ENCODE peak calls at places on chromosome 11, in four cellular contexts. G is IMR-90, P is prostate gland, H is thyroid gland. S is an unnamed sample. For H3K36me3, the result is how much of the 10 kb centered on the place peaks cover.

GRCh38 chr11:68632802-68633201 is 51.5 kb upstream of the GAL start:
- DNase-seq in G (peak), P (peak), H (peak), S (no peak)

GRCh38 chr11:75346912-75347647 is 4.4 kb downstream of the ARRB1 start:
- DNase-seq in H (peak), G (peak), P (no peak), S (no peak)

GRCh38 chr11:111310088-111310487 is 11.7 kb downstream of the POU2AF3 start:
- DNase-seq in G (no peak), H (no peak), P (peak), S (no peak)

GRCh38 chr11:35723493-35724284 is 61.1 kb downstream of the TRIM44 start:
- DNase-seq in H (no peak), G (peak), P (no peak), S (no peak)

GRCh38 chr11:2975594-2975993 is 16.5 kb downstream of the NAP1L4 start:
- DNase-seq in H (no peak), G (peak), P (peak), S (no peak)

GRCh38 chr11:2077061-2077802 is 62.0 kb downstream of the IGF2 start:
- DNase-seq in G (peak), P (no peak), H (no peak), S (no peak)

GRCh38 chr11:74388678-74389327 is 9.4 kb downstream of the PGM2L1 start:
- DNase-seq in H (peak), G (peak), P (peak), S (peak)

GRCh38 chr11:116852261-116853125 is 15.1 kb upstream of the APOA1 start:
- DNase-seq in H (no peak), P (peak), G (peak), S (no peak)

GRCh38 chr11:107953506-107953905 is 25.3 kb downstream of the RAB39A start:
- DNase-seq in G (no peak), H (no peak), P (no peak), S (no peak)

GRCh38 chr11:68052137-68052873 is 13.5 kb downstream of the TCIRG1 start:
- DNase-seq in H (no peak), G (no peak), P (no peak), S (no peak)

GRCh38 chr11:18804621-18805020 is 13.0 kb upstream of the PTPN5 start:
- DNase-seq in P (no peak), H (no peak), G (no peak), S (no peak)

GRCh38 chr11:11459578-11459977 is 106.5 kb upstream of the CSNK2A3 start:
- DNase-seq in P (no peak), H (no peak), G (no peak), S (no peak)

GRCh38 chr11:95337175-95337957 is 106.4 kb upstream of the SESN3 start:
- DNase-seq in G (peak), P (peak), H (peak), S (peak)

GRCh38 chr11:121582296-121582695 is 129.5 kb upstream of the SORL1-AS1 start:
- DNase-seq in P (no peak), H (no peak), G (no peak), S (no peak)

GRCh38 chr11:94731921-94732601 is 36.1 kb upstream of the AMOTL1 start:
- DNase-seq in P (no peak), H (no peak), G (peak), S (peak)

GRCh38 chr11:94845622-94846021 is 77.5 kb downstream of the AMOTL1 start:
- DNase-seq in H (no peak), P (peak), G (peak), S (no peak)

GRCh38 chr11:44589301-44589700 is 23.8 kb downstream of the CD82 start:
- DNase-seq in H (no peak), G (peak), P (no peak), S (no peak)

GRCh38 chr11:34174411-34175041 is 69.1 kb downstream of the NAT10 start:
- DNase-seq in P (peak), G (peak), H (peak), S (peak)

GRCh38 chr11:15396778-15397177 is 282.1 kb downstream of the INSC start:
- DNase-seq in G (no peak), P (no peak), H (no peak), S (no peak)

GRCh38 chr11:22670803-22671202 is 4.4 kb downstream of the GAS2 start:
- DNase-seq in P (no peak), H (no peak), G (peak), S (no peak)

GRCh38 chr11:128297111-128297651 is 290.2 kb downstream of the ETS1 start:
- DNase-seq in H (no peak), G (peak), P (no peak), S (no peak)

GRCh38 chr11:115616941-115617340 is 112.7 kb upstream of the CADM1 start:
- DNase-seq in G (peak), H (no peak), P (no peak), S (no peak)

GRCh38 chr11:12900496-12900895 is 108.6 kb upstream of the RASSF10 start:
- DNase-seq in H (no peak), P (no peak), G (peak), S (no peak)

GRCh38 chr11:57735655-57736298 is 5.5 kb upstream of the SELENOH start:
- DNase-seq in H (no peak), G (no peak), P (no peak), S (no peak)

GRCh38 chr11:1574256-1575242 is 2.5 kb upstream of the DUSP8 start:
- DNase-seq in P (peak), G (peak), H (peak), S (no peak)

GRCh38 chr11:67264886-67265632 is 1.2 kb upstream of the GRK2 start:
- DNase-seq in P (no peak), H (no peak), G (no peak), S (no peak)

GRCh38 chr11:126637800-126638175 is 282.3 kb downstream of the ST3GAL4 start:
- DNase-seq in H (no peak), P (no peak), G (peak), S (no peak)

GRCh38 chr11:2791521-2792375 is 92.0 kb upstream of the KCNQ1OT1 start:
- DNase-seq in H (peak), G (no peak), P (no peak), S (peak)

GRCh38 chr11:1341928-1342524 is 32.6 kb upstream of the TOLLIP start:
- DNase-seq in G (peak), H (no peak), P (no peak), S (no peak)

GRCh38 chr11:34548278-34548677 is 34.7 kb upstream of the ELF5 start:
- DNase-seq in G (no peak), H (peak), P (no peak), S (no peak)

GRCh38 chr11:95005642-95006041 is 19.4 kb upstream of the KDM4E start:
- DNase-seq in G (no peak), P (no peak), H (no peak), S (no peak)

DNA sequence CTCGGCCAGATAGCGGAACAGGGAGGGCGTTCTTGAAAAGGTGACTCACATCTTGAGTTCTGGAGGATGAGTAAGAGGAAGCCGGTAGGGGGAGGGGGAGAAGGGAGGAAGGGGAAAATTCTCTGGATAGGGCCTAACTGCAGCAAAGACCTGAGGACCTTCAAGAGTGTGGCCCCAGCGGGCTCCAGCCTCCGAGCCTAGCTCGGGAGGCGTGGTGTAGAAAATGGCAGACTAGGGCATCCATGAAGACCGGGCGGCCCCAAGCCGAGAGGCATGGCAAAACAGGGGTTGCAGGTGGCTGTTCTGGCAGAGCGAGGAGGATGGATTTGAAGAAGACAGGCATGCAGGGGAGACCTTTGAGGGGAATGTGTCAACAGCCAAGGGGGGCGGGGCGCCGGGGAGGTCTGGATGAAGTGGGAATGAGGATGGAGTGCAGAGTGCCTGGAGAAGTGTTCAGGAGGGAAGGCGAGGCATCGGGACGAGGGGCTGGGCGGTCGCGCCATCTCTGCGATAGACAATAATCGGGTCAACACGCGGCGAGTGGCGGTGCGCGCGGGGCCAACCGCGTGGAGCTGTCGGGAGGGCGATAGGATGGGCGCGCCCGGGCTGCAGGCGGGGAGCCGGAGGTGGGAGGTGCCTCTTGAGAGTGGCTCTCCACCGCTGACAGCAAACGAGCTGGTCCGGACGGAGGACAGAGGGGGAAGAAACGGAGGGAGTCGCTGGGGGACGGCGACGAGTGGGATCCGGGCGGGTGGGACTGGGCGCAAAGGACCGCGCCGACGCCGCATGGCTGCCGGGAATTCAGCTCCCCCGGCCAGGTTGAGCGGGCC is 40.0 kb upstream of the CREB3L1 start:
- DNase-seq in H (peak), G (peak), P (peak), S (no peak)
- TF ChIP-seq POLR2A in H (no peak), G (no peak), P (no peak), S (no peak)

GRCh38 chr11:19988598-19988997 is 171.7 kb downstream of the DBX1 start:
- DNase-seq in H (peak), P (peak), G (peak), S (peak)
- H3K27ac ChIP-seq in H (peak), P (no peak), G (peak), S (peak)

DNA sequence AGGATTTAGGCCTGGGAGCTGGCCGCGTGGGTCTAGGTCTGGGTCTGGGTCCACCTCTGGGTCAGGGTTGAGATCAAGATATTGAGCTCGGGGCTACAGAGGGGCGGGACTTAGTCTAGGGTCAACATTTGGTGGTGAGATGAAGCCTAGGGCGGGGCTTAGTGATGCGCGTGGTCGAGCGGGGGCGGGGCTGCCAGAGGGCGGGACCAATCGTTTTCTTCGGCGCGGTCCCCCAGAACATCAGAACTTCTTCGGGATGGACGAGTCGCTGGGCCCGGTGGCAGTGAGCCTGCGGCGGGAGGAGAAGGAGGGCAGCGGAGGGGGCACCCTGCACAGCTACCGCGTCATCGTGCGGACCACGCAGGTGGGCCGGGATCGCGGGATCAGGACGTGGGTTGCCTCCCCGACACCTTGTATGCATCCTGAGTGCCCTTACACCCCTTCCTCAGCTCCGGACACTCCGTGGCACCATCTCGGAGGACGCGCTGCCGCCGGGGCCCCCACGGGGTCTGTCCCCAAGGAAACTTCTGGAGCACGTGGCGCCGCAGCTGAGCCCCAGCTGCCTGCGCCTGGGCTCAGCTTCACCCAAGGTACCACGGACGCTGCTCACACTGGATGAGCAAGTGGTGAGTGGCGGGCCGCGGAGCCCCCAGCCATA is 4.2 kb downstream of the SIPA1 start:
- DNase-seq in H (no peak), P (no peak), G (no peak), S (no peak)
- H3K36me3 ChIP-seq in H (under half), P (under half), G (under half), S (under half)

DNA sequence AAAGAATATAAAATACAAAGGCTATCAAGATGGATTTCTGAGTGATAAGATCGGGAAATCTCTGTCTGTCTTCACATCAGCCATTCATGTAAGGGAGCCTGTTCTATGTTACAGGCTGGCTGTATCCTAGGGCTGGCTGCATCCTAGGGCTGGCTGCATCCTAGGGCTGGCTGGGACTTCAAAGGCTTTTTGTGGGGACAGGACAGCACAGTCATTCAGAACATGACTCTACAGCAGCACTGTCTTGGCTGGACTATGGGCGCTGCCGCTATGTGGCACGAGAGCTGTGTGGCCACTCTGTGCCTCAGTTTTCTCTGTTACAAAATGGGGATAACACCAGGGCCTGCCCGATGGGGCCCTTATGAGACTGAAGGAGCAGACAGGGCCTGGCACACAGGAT is 10.2 kb downstream of the ADAMTS8 start:
- DNase-seq in G (no peak), P (no peak), H (no peak), S (no peak)
- TF ChIP-seq POLR2A in G (no peak), P (no peak), H (no peak), S (no peak)

GRCh38 chr11:81674211-81674610 is 1059.5 kb downstream of the FAM181B start:
- DNase-seq in H (no peak), G (no peak), P (no peak), S (no peak)
- H3K27ac ChIP-seq in H (no peak), G (no peak), P (no peak), S (no peak)

DNA sequence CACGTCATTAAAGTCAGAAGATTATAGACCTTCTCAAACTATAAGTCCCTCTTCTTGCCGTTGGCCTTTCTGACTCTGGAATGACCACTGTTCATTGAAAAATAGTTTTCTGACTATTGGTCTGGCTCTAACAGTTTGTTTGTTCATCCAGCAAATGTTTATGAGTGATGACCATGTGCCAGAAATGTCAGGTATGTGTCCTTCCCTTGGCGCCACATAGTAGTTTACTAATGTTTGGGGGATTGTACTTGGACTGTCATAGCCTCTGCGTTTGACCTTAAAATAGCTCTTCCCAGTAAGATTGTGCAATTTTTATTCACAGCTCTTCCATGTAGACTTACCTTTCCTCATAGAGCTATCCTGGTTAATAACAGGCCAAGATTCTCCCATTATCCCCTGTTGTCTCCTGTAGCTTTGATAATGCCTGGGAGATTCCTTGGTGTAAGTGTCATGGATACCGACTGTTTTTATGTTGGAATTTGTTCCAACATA is 13.7 kb downstream of the MCAM start:
- DNase-seq in P (no peak), H (no peak), G (no peak), S (no peak)
- H3K36me3 ChIP-seq in P (under half), H (under half), G (under half), S (under half)

GRCh38 chr11:64358907-64359711 is at the start of gene RPS6KA4:
- DNase-seq in H (peak), P (peak), G (peak), S (peak)
- TF ChIP-seq POLR2A in H (peak), P (peak), G (peak), S (peak)

DNA sequence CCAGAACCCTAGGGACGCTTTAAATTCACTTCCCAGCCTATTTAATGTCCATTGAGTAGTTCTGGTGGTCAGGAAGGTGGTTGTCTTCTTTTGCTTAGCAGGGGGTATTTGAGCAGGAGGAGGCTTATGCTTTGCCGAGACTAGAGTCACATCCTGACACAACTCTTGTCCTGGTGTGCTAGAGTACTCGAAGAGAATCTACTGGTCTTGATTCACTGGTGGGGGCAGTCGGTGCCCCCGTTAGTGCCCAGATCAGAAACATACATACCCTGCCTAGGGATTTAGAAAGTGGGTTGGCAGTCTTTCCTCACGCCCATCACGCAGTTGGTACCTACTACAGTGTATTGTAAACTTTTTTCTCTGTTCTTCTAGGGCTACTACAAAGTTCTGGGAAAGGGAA is 2.7 kb downstream of the RPL27A start:
- DNase-seq in G (no peak), P (no peak), H (no peak), S (no peak)
- H3K27ac ChIP-seq in G (no peak), P (no peak), H (no peak), S (peak)

GRCh38 chr11:255176-255575 is 18.4 kb downstream of the PSMD13 start:
- DNase-seq in G (peak), H (no peak), P (no peak), S (no peak)

GRCh38 chr11:253886-254270 is 17.1 kb downstream of the PSMD13 start:
- DNase-seq in P (no peak), G (no peak), H (no peak), S (no peak)

GRCh38 chr11:251550-251949 is 14.8 kb downstream of the PSMD13 start:
- DNase-seq in H (no peak), G (no peak), P (no peak), S (no peak)

GRCh38 chr11:252666-253065 is 15.9 kb downstream of the PSMD13 start:
- DNase-seq in P (no peak), H (no peak), G (no peak), S (no peak)

DNA sequence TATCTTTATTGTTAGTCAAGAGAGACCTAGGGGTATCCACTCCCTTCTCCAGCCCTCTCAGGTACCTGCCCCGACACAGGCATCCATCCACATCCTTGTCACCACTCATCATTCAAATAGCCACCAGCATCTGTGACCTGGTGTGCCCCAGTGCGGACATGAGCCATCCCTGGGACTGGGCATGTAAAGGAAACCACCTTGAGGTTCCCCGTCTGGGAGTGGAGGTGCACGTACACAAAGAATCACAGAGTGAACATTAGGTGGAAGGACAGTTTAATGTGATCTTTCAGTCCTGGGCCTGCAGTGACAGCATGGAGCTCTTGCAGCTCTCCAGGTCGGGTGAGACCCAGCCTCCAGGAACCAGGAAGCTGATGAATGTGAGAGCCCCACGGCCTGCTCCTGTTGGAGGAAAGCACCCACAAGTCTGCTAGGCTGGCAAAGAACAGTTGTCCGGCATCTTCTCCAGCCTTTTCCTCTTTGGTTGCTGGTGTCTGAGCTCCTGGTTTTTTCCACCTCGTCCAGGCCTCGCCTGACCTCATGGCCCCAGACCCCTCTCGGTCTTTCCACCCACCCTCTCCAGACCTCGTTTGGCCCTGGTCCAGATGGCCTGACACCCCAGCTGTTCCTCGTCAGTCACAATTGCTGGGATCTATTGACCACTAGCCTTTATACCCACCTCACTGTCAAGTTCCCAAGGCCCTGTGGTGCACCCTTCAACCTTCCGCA is 16.5 kb downstream of the PSMD13 start:
- DNase-seq in H (no peak), G (no peak), P (no peak), S (no peak)
- H3K36me3 ChIP-seq in H (under half), G (under half), P (under half), S (under half)